ENCODE peak calls at places on chromosomes 5 and 9, in four cellular contexts. B is GF-D8, L is nephron progenitor cell, I is T-helper 9 cell. M is an unnamed sample.

GRCh38 chr5:141208478-141208877 is at the start of gene PCDHB12:
- DNase-seq in L (no peak), B (no peak), I (no peak), M (no peak)

GRCh38 chr9:33921967-33922895 is 105.3 kb downstream of the UBE2R2 start:
- DNase-seq in I (no peak), L (peak), B (no peak), M (no peak)

GRCh38 chr5:55920784-55921183 is 69.6 kb downstream of the IL31RA start:
- DNase-seq in L (no peak), I (no peak), B (no peak), M (no peak)

GRCh38 chr5:110053205-110053604 is 363.5 kb downstream of the MAN2A1 start:
- DNase-seq in I (no peak), L (no peak), B (no peak), M (no peak)

GRCh38 chr9:80552931-80553330 is 981.2 kb downstream of the TLE4 start:
- DNase-seq in L (no peak), I (no peak), B (no peak), M (no peak)

GRCh38 chr5:76701298-76701697 is 14.6 kb upstream of the F2R start:
- DNase-seq in I (no peak), B (no peak), L (no peak), M (no peak)

GRCh38 chr5:59587489-59588337 is 305.8 kb downstream of the PDE4D start:
- DNase-seq in I (no peak), B (no peak), L (peak), M (no peak)

GRCh38 chr5:10588779-10589447 is 25.0 kb downstream of the ANKRD33B start:
- DNase-seq in B (peak), L (no peak), I (no peak), M (no peak)

GRCh38 chr9:75451505-75451904 is 363.2 kb downstream of the OSTF1 start:
- DNase-seq in B (no peak), I (no peak), L (no peak), M (no peak)

GRCh38 chr9:101166717-101167116 is 138.2 kb downstream of the PLPPR1 start:
- DNase-seq in I (no peak), B (no peak), L (no peak), M (no peak)

GRCh38 chr5:54347221-54347865 is 37.0 kb upstream of the ARL15 start:
- DNase-seq in L (no peak), I (no peak), B (no peak), M (no peak)

GRCh38 chr9:105114956-105115728 is 129.3 kb upstream of the SLC44A1 start:
- DNase-seq in L (no peak), I (no peak), B (peak), M (peak)

GRCh38 chr5:145887976-145888574 is 15.3 kb upstream of the GRXCR2 start:
- DNase-seq in B (no peak), I (no peak), L (peak), M (no peak)

GRCh38 chr9:133188006-133188842 is 20.8 kb downstream of the OBP2B start:
- DNase-seq in I (no peak), B (no peak), L (peak), M (peak)

GRCh38 chr5:154315196-154315595 is 124.7 kb downstream of the GALNT10 start:
- DNase-seq in I (no peak), L (no peak), B (no peak), M (no peak)

GRCh38 chr9:71355884-71356283 is 234.5 kb upstream of the TRPM3 start:
- DNase-seq in B (no peak), I (no peak), L (no peak), M (no peak)

GRCh38 chr5:89097103-89097502 is 214.1 kb upstream of the MEF2C start:
- DNase-seq in I (no peak), B (no peak), L (no peak), M (no peak)

GRCh38 chr9:130171226-130172148 is 717 bp upstream of the NCS1 start:
- DNase-seq in I (no peak), L (no peak), B (no peak), M (no peak)

GRCh38 chr5:87899109-87900100 is 369.2 kb downstream of the TMEM161B start:
- DNase-seq in L (peak), I (no peak), B (no peak), M (no peak)

GRCh38 chr9:133532937-133533668 is 1.4 kb upstream of the ADAMTSL2 start:
- DNase-seq in L (peak), B (no peak), I (peak), M (no peak)

GRCh38 chr9:105608685-105609598 is 51.0 kb downstream of the FKTN start:
- DNase-seq in L (no peak), B (peak), I (no peak), M (no peak)

GRCh38 chr9:10080012-10080411 is 532.8 kb downstream of the PTPRD start:
- DNase-seq in L (no peak), I (no peak), B (no peak), M (no peak)

GRCh38 chr9:109640232-109641078 is 139.5 kb upstream of the PALM2AKAP2 start:
- DNase-seq in I (no peak), B (no peak), L (peak), M (no peak)